ENCODE peak calls at places on chromosome 5, in four cellular contexts. Q, E, X and C are unnamed samples.
A peak's percentile ranks its signal among the peaks of the same experiment; 100 is the strongest.

GRCh38 chr5:151463137-151464029 is 16.0 kb downstream of the SLC36A1 start:
- DNase-seq in Q (no peak), E (no peak), X (no peak), C (no peak)

GRCh38 chr5:31397926-31398557 is 133.9 kb downstream of the DROSHA start:
- DNase-seq in Q (no peak), E (no peak), X (no peak), C (no peak)

GRCh38 chr5:89930591-89931383 is 478.8 kb downstream of the CETN3 start:
- DNase-seq in Q (no peak), E (peak; percentile 58), X (no peak), C (no peak)

GRCh38 chr5:1386274-1386717 is 41.4 kb upstream of the CLPTM1L start:
- DNase-seq in Q (peak; percentile 77), E (peak; percentile 24), X (peak; percentile 84), C (peak; percentile 57)

GRCh38 chr5:10306114-10306513 is 1.6 kb downstream of the CMBL start:
- DNase-seq in Q (no peak), E (no peak), X (no peak), C (no peak)

GRCh38 chr5:150780180-150780692 is 1.7 kb downstream of the SMIM3 start:
- DNase-seq in Q (peak; percentile 29), E (no peak), X (peak; percentile 73), C (no peak)

GRCh38 chr5:36680066-36680465 is 73.7 kb downstream of the SLC1A3 start:
- DNase-seq in Q (no peak), E (no peak), X (peak; percentile 80), C (no peak)

GRCh38 chr5:88667187-88668141 is 215.5 kb downstream of the MEF2C start:
- DNase-seq in Q (no peak), E (no peak), X (no peak), C (no peak)

GRCh38 chr5:172688735-172689572 is 47.9 kb downstream of the NEURL1B start:
- DNase-seq in Q (peak; percentile 47), E (peak; percentile 64), X (peak; percentile 67), C (no peak)

GRCh38 chr5:110159202-110159601 is 469.5 kb downstream of the MAN2A1 start:
- DNase-seq in Q (no peak), E (peak; percentile 84), X (no peak), C (no peak)

GRCh38 chr5:76716456-76717157 is 681 bp downstream of the F2R start:
- DNase-seq in Q (no peak), E (no peak), X (no peak), C (no peak)

GRCh38 chr5:443239-444151 is 519 bp downstream of the EXOC3 start:
- DNase-seq in Q (peak; percentile 33), E (no peak), X (no peak), C (peak; percentile 18)

GRCh38 chr5:176700239-176700847 is 53.1 kb downstream of the TSPAN17 start:
- DNase-seq in Q (no peak), E (peak; percentile 12), X (no peak), C (no peak)

GRCh38 chr5:109805882-109806281 is 116.2 kb downstream of the MAN2A1 start:
- DNase-seq in Q (peak; percentile 16), E (no peak), X (peak; percentile 46), C (no peak)

GRCh38 chr5:59149271-59149670 is 566.4 kb downstream of the RAB3C start:
- DNase-seq in Q (no peak), E (no peak), X (no peak), C (no peak)

GRCh38 chr5:59146729-59147128 is 563.9 kb downstream of the RAB3C start:
- DNase-seq in Q (no peak), E (no peak), X (no peak), C (no peak)

GRCh38 chr5:59157001-59157527 is 574.2 kb downstream of the RAB3C start:
- DNase-seq in Q (no peak), E (no peak), X (no peak), C (no peak)

GRCh38 chr5:59152701-59153245 is 569.9 kb downstream of the RAB3C start:
- DNase-seq in Q (no peak), E (no peak), X (no peak), C (no peak)

DNA sequence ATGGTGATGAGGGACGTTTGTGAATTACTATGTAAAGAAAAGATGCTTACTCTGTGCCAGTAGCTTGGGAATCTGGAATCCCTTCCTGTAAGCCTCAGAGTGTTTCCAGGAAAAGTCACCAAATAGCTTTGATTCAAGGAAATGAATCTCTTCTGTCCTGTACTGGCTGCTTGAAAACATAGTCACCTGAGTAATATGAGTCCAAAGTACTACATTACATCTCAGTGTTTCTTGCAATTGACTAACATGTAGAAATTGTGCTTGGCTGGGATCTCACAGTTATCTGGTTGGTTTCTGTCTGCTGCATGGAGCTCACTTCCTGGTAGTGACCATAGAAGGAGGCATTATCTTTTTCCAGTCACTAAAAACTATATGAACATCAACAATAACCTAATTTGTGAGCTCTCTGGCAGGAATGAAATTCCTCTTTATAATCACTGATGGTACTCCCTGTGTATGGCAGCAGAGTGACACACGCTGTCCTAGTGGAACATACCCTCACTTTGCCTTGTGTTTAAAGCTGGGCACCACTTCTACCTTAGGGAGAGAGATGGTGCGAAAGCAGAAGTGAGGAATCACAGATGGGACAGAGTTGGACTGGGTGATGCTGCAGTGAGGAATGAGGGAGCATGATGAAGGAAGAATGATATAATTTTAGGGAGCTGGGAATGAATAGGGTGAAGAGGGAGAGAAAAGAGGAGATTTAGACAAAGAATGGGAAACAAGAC is 568.5 kb downstream of the RAB3C start:
- DNase-seq in Q (no peak), E (no peak), X (no peak), C (no peak)
- TF ChIP-seq CTCF in Q (no peak), E (no peak), X (no peak), C (no peak)

DNA sequence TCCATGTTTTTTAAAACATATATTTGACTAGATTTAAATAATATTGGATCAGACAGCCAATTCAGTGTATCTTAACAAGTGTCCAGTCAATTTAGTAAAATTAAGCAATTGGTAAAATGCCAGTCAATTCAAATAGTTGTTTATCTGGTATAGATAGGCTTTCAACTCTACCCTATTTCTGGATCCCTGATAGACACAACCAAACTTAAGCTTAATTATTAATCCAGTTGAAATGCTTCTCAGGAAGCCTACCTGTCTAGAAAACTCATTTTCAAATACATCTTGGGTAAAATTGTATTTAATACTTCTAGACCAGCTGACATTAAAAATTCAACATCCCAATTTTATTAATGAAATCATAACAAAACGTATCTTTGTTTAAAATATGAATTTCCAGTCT is 710.8 kb upstream of the GRAMD2B start:
- DNase-seq in Q (no peak), E (no peak), X (no peak), C (no peak)
- TF ChIP-seq CTCF in Q (no peak), E (no peak), X (no peak), C (no peak)

GRCh38 chr5:127340606-127341005 is 50.0 kb downstream of the MEGF10 start:
- DNase-seq in Q (no peak), E (no peak), X (no peak), C (no peak)

GRCh38 chr5:127343866-127344265 is 53.3 kb downstream of the MEGF10 start:
- DNase-seq in Q (no peak), E (no peak), X (no peak), C (no peak)

GRCh38 chr5:127338501-127338900 is 47.9 kb downstream of the MEGF10 start:
- DNase-seq in Q (no peak), E (no peak), X (no peak), C (no peak)

GRCh38 chr5:127343313-127343712 is 52.7 kb downstream of the MEGF10 start:
- DNase-seq in Q (no peak), E (no peak), X (no peak), C (no peak)

GRCh38 chr5:127342364-127342763 is 51.8 kb downstream of the MEGF10 start:
- DNase-seq in Q (no peak), E (no peak), X (no peak), C (no peak)
- TF ChIP-seq CTCF in Q (no peak), E (no peak), X (no peak), C (no peak)

GRCh38 chr5:163566678-163567077 is 61.3 kb downstream of the MAT2B start:
- DNase-seq in Q (no peak), E (no peak), X (no peak), C (no peak)

GRCh38 chr5:163565931-163566608 is 60.7 kb downstream of the MAT2B start:
- DNase-seq in Q (peak; percentile 37), E (peak; percentile 33), X (peak; percentile 12), C (peak; percentile 18)

GRCh38 chr5:163567811-163568210 is 62.4 kb downstream of the MAT2B start:
- DNase-seq in Q (no peak), E (no peak), X (no peak), C (no peak)

GRCh38 chr5:163571755-163572154 is 66.3 kb downstream of the MAT2B start:
- DNase-seq in Q (no peak), E (peak; percentile 14), X (no peak), C (no peak)

DNA sequence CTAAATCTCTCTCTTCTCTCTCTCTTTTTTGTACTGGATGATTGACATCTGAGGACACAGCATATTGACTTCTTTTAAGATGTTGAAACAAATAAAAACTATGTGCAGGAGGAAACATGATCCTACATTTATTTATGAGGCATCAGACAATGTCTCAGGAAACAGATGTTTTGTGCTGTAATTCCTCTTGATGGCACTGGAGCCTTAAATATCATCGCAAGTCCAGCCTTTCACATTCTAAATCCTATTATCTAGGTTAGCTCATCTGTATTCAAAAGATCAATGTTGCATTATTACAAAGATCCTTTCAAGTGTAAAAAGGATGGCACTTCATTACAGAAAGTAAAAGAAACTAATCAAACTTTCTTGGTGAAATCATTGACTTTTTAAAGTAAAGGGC is 63.9 kb downstream of the MAT2B start:
- DNase-seq in Q (no peak), E (peak; percentile 49), X (no peak), C (no peak)
- TF ChIP-seq CTCF in Q (no peak), E (peak; percentile 32), X (peak; percentile 4), C (no peak)

GRCh38 chr5:134851307-134851923 is 5.6 kb downstream of the C5orf24 start:
- DNase-seq in Q (no peak), E (peak; percentile 41), X (no peak), C (no peak)
- TF ChIP-seq CTCF in Q (no peak), E (peak; percentile 64), X (peak; percentile 21), C (no peak)

GRCh38 chr5:16178745-16179372 is 732 bp downstream of the MARCHF11 start:
- DNase-seq in Q (peak; percentile 89), E (peak; percentile 82), X (peak; percentile 86), C (no peak)
- TF ChIP-seq CTCF in Q (no peak), E (no peak), X (peak; percentile 7), C (no peak)

DNA sequence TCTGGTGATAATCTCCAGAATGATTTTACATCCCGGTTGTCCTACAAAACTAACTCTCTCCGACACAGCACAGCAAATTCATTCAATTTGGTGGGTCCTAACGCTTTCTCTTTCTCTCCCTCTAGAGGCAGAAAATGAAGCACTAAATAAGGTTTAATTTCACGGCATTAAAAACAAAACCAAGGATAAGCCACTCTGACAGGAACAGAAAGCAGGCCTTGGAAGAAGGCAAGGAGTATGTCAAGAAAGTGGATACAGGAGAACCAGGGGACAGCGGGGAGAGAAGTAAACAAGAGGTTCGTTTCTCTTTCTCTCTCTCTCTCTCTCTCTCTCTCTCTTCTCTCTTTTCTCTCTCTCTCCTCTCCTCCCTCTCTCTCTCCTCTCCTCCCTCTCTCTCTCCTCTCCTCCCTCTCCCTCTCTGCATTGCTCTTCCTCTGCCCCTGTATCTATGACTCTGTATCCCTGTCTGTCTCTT is 49.8 kb downstream of the EBF1 start:
- DNase-seq in Q (no peak), E (peak; percentile 8), X (no peak), C (no peak)
- TF ChIP-seq CTCF in Q (no peak), E (peak; percentile 7), X (peak; percentile 31), C (no peak)